ENCODE peak calls at places on chromosome 12, in ten cellular contexts. L is GM23338, O is HCT116, A is SK-N-SH, W is stomach, M is endothelial cell of umbilical vein, S is spleen, G is breast epithelium, C is prostate gland, B is suprapubic skin. R is an unnamed sample. For H3K4me1, the result is how much of the 10 kb centered on the place peaks cover.

GRCh38 chr12:6367065-6367968 is 8.0 kb downstream of the SCNN1A start:
- DNase-seq in L (no peak), O (no peak), A (peak), W (no peak), M (peak), S (peak), G (no peak), C (no peak), B (no peak), R (no peak)

GRCh38 chr12:132026796-132027500 is 77.2 kb downstream of the EP400 start:
- DNase-seq in L (no peak), O (no peak), A (no peak), W (no peak), M (no peak), S (no peak), G (no peak), C (no peak), B (no peak), R (no peak)

GRCh38 chr12:104347374-104348075 is 44.0 kb downstream of the EID3 start:
- DNase-seq in L (no peak), O (no peak), A (no peak), W (no peak), M (no peak), S (no peak), G (no peak), C (no peak), B (no peak), R (no peak)

GRCh38 chr12:13175499-13175898 is 21.0 kb upstream of the EMP1 start:
- DNase-seq in L (no peak), O (no peak), A (no peak), W (no peak), M (no peak), S (no peak), G (no peak), C (no peak), B (no peak), R (no peak)

GRCh38 chr12:104372048-104372720 is 68.6 kb downstream of the EID3 start:
- DNase-seq in L (no peak), O (no peak), A (no peak), W (no peak), M (no peak), S (peak), G (no peak), C (no peak), B (no peak), R (no peak)

GRCh38 chr12:116065561-116065960 is 211.9 kb downstream of the MED13L start:
- DNase-seq in L (no peak), O (no peak), A (no peak), W (no peak), M (no peak), S (no peak), G (no peak), C (no peak), B (no peak), R (no peak)

GRCh38 chr12:64567570-64567969 is 42.7 kb upstream of the RASSF3 start:
- DNase-seq in L (no peak), O (no peak), A (no peak), W (no peak), M (no peak), S (no peak), G (no peak), C (no peak), B (no peak), R (no peak)

GRCh38 chr12:41254546-41254945 is 66.4 kb downstream of the PDZRN4 start:
- DNase-seq in L (no peak), O (no peak), A (no peak), W (no peak), M (no peak), S (no peak), G (no peak), C (no peak), B (no peak), R (no peak)

GRCh38 chr12:50185975-50186663 is 18.9 kb upstream of the CERS5 start:
- DNase-seq in L (no peak), O (no peak), A (no peak), W (no peak), M (peak), S (no peak), G (no peak), C (peak), B (no peak), R (no peak)

GRCh38 chr12:67026847-67027246 is 242.3 kb upstream of the CAND1 start:
- DNase-seq in L (peak), O (no peak), A (no peak), W (no peak), M (no peak), S (no peak), G (no peak), C (no peak), B (no peak), R (no peak)

GRCh38 chr12:124419292-124420040 is 124.6 kb downstream of the RFLNA start:
- DNase-seq in L (no peak), O (no peak), A (no peak), W (no peak), M (no peak), S (no peak), G (no peak), C (no peak), B (no peak), R (no peak)

GRCh38 chr12:22101749-22102243 is 55.8 kb downstream of the CMAS start:
- DNase-seq in L (no peak), O (no peak), A (no peak), W (no peak), M (peak), S (no peak), G (no peak), C (no peak), B (no peak), R (no peak)

GRCh38 chr12:4282892-4283511 is 9.4 kb downstream of the CCND2 start:
- DNase-seq in L (peak), O (no peak), A (no peak), W (no peak), M (no peak), S (no peak), G (no peak), C (no peak), B (no peak), R (no peak)

GRCh38 chr12:66620026-66620425 is 58.9 kb downstream of the GRIP1 start:
- DNase-seq in L (no peak), O (no peak), A (no peak), W (no peak), M (peak), S (no peak), G (no peak), C (no peak), B (no peak), R (no peak)

GRCh38 chr12:12365931-12366431 is 9.1 kb downstream of the BORCS5 start:
- DNase-seq in L (no peak), O (no peak), A (peak), W (no peak), M (no peak), S (no peak), G (no peak), C (no peak), B (no peak), R (no peak)

GRCh38 chr12:19484738-19485137 is 45.4 kb downstream of the AEBP2 start:
- DNase-seq in L (no peak), O (no peak), A (no peak), W (no peak), M (no peak), S (no peak), G (no peak), C (no peak), B (no peak), R (no peak)

GRCh38 chr12:121241203-121241970 is 31.5 kb downstream of the P2RX4 start:
- DNase-seq in L (no peak), O (no peak), A (no peak), W (no peak), M (no peak), S (no peak), G (no peak), C (no peak), B (no peak), R (no peak)

GRCh38 chr12:42201061-42201460 is 37.0 kb downstream of the YAF2 start:
- DNase-seq in L (no peak), O (no peak), A (no peak), W (no peak), M (no peak), S (no peak), G (no peak), C (no peak), B (no peak), R (no peak)

GRCh38 chr12:122227341-122227740 is 1.5 kb upstream of the DIABLO start:
- DNase-seq in L (no peak), O (no peak), A (peak), W (no peak), M (no peak), S (peak), G (no peak), C (no peak), B (peak), R (no peak)

GRCh38 chr12:107429006-107429698 is 256.4 kb upstream of the PWP1 start:
- DNase-seq in L (no peak), O (no peak), A (no peak), W (peak), M (no peak), S (no peak), G (peak), C (peak), B (no peak), R (no peak)

GRCh38 chr12:97335093-97335492 is 127.5 kb upstream of the RMST start:
- DNase-seq in L (no peak), O (no peak), A (no peak), W (no peak), M (no peak), S (no peak), G (no peak), C (no peak), B (no peak), R (no peak)

GRCh38 chr12:108649668-108650067 is 16.0 kb upstream of the SELPLG start:
- DNase-seq in L (no peak), O (peak), A (no peak), W (no peak), M (peak), S (no peak), G (peak), C (no peak), B (no peak), R (no peak)

GRCh38 chr12:28543021-28543890 is 353.0 kb downstream of the CCDC91 start:
- DNase-seq in L (no peak), O (no peak), A (no peak), W (no peak), M (no peak), S (no peak), G (no peak), C (no peak), B (no peak), R (no peak)

GRCh38 chr12:15858348-15858747 is 23.8 kb upstream of the STRAP start:
- DNase-seq in L (peak), O (no peak), A (no peak), W (no peak), M (no peak), S (no peak), G (no peak), C (no peak), B (no peak), R (no peak)

GRCh38 chr12:15650399-15651128 is 138.6 kb downstream of the EPS8 start:
- DNase-seq in L (no peak), O (no peak), A (no peak), W (no peak), M (peak), S (no peak), G (no peak), C (no peak), B (no peak), R (no peak)

GRCh38 chr12:117444781-117445180 is 83.4 kb upstream of the NOS1 start:
- DNase-seq in L (no peak), O (no peak), A (no peak), W (no peak), M (no peak), S (no peak), G (no peak), C (no peak), B (no peak), R (no peak)

GRCh38 chr12:111467862-111468245 is 62.1 kb downstream of the SH2B3 start:
- DNase-seq in L (no peak), O (no peak), A (no peak), W (no peak), M (peak), S (no peak), G (no peak), C (no peak), B (no peak), R (no peak)

GRCh38 chr12:127625372-127625771 is 641.6 kb upstream of the TMEM132C start:
- DNase-seq in L (no peak), O (no peak), A (no peak), W (no peak), M (no peak), S (no peak), G (no peak), C (no peak), B (no peak), R (no peak)

GRCh38 chr12:6376079-6376941 is 947 bp upstream of the SCNN1A start:
- DNase-seq in L (peak), O (no peak), A (peak), W (peak), M (peak), S (peak), G (peak), C (peak), B (peak), R (peak)

GRCh38 chr12:121989266-121989950 is 32.3 kb upstream of the BCL7A start:
- DNase-seq in L (no peak), O (no peak), A (no peak), W (no peak), M (no peak), S (no peak), G (no peak), C (peak), B (no peak), R (no peak)

GRCh38 chr12:28218875-28219274 is 28.6 kb downstream of the CCDC91 start:
- DNase-seq in L (no peak), O (no peak), A (no peak), W (no peak), M (no peak), S (no peak), G (no peak), C (no peak), B (no peak), R (no peak)

GRCh38 chr12:5768171-5768879 is 176.7 kb downstream of the ANO2 start:
- DNase-seq in L (no peak), O (no peak), A (no peak), W (peak), M (peak), S (no peak), G (no peak), C (no peak), B (no peak), R (no peak)

GRCh38 chr12:111330800-111331752 is 37.8 kb downstream of the PHETA1 start:
- DNase-seq in L (peak), O (peak), A (no peak), W (no peak), M (peak), S (no peak), G (no peak), C (no peak), B (no peak), R (no peak)

GRCh38 chr12:54019924-54020586 is 8.2 kb upstream of the HOXC6 start:
- DNase-seq in L (no peak), O (no peak), A (no peak), W (no peak), M (no peak), S (no peak), G (no peak), C (no peak), B (no peak), R (no peak)

GRCh38 chr12:88391556-88391955 is 188.7 kb downstream of the KITLG start:
- DNase-seq in L (no peak), O (peak), A (peak), W (no peak), M (peak), S (no peak), G (no peak), C (no peak), B (no peak), R (no peak)

GRCh38 chr12:74043343-74043742 is 494.3 kb upstream of the ATXN7L3B start:
- DNase-seq in L (peak), O (peak), A (no peak), W (no peak), M (no peak), S (no peak), G (no peak), C (no peak), B (no peak), R (no peak)

GRCh38 chr12:29547151-29547561 is 49.7 kb upstream of the OVCH1 start:
- DNase-seq in L (peak), O (no peak), A (no peak), W (no peak), M (peak), S (no peak), G (no peak), C (no peak), B (no peak), R (no peak)

GRCh38 chr12:88445715-88446393 is 134.4 kb downstream of the KITLG start:
- DNase-seq in L (no peak), O (no peak), A (no peak), W (no peak), M (no peak), S (no peak), G (no peak), C (no peak), B (no peak), R (no peak)

GRCh38 chr12:109291531-109292341 is 17.3 kb downstream of the FOXN4 start:
- DNase-seq in L (peak), O (no peak), A (peak), W (peak), M (no peak), S (peak), G (peak), C (peak), B (no peak), R (no peak)

GRCh38 chr12:49059385-49060232 is 985 bp downstream of the KMT2D start:
- DNase-seq in L (peak), O (no peak), A (no peak), W (no peak), M (peak), S (peak), G (no peak), C (no peak), B (no peak), R (no peak)

DNA sequence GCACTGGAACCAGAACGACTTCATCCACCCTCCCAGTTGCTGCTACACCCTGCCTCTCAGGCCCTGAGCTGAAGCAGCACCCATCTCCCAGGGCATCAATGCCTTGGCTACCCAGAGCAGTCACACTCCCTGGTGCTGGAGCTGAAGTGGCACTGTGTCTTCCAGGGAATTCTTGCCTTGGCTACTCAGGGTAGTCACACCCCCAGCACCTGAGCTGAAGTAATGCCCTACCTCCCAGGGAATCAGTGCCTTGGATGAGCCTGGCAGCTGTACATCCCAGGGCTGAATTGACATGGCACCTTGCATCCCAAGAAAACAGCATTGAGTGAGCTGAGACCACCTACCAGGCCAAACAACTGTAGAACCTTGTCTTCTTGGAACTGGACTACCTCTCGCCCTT is 41.2 kb upstream of the TSPAN11 start:
- DNase-seq in L (no peak), O (no peak), A (no peak), W (no peak), M (no peak), S (no peak), G (no peak), C (no peak), B (no peak), R (peak)
- H3K4me1 ChIP-seq in L (under half), O (under half), A (under half), W (under half), M (under half), S (under half), G (under half), C (under half), B (under half), R (under half)

DNA sequence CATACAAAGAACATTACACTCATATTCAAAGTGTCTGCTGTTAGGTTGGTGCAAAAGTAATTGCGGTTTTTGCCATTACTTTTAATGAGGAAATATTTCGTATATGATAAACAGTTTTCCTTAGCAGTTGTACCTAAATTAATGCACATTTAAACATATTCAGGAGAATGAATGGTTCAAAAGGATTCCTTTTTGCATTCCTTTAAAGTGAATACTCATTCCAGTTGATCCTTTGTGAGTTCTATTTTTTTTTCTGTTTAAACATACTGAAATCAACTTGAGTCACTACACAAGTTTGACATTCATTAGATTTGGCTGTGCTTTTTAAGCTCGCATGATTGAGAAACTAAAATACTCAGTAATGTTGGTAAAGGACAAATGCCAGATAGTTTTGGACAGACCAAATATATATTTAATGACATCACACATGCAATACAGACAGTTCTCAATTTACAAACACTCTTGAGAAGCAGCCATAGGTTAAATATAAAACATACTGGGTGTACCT is 13.8 kb upstream of the SLC38A2 start:
- DNase-seq in L (no peak), O (no peak), A (no peak), W (no peak), M (peak), S (no peak), G (no peak), C (no peak), B (no peak), R (no peak)
- TF ChIP-seq POLR2AphosphoS5 in L (no peak), O (no peak), A (peak), W (no peak), M (no peak), S (no peak), G (no peak), C (peak), B (no peak), R (peak)

GRCh38 chr12:130281157-130281799 is 56.4 kb upstream of the PIWIL1 start:
- DNase-seq in L (peak), O (no peak), A (peak), W (no peak), M (no peak), S (no peak), G (no peak), C (no peak), B (no peak), R (peak)
- TF ChIP-seq CTCF in L (peak), O (no peak), A (no peak), W (no peak), M (peak), S (peak), G (no peak), C (no peak), B (peak), R (peak)

GRCh38 chr12:32457251-32458025 is 58.1 kb downstream of the FGD4 start:
- DNase-seq in L (no peak), O (no peak), A (no peak), W (no peak), M (peak), S (no peak), G (no peak), C (no peak), B (no peak), R (no peak)
- H3K4me1 ChIP-seq in L (under half), O (under half), A (under half), W (under half), M (half or more), S (under half), G (under half), C (under half), B (under half), R (under half)

DNA sequence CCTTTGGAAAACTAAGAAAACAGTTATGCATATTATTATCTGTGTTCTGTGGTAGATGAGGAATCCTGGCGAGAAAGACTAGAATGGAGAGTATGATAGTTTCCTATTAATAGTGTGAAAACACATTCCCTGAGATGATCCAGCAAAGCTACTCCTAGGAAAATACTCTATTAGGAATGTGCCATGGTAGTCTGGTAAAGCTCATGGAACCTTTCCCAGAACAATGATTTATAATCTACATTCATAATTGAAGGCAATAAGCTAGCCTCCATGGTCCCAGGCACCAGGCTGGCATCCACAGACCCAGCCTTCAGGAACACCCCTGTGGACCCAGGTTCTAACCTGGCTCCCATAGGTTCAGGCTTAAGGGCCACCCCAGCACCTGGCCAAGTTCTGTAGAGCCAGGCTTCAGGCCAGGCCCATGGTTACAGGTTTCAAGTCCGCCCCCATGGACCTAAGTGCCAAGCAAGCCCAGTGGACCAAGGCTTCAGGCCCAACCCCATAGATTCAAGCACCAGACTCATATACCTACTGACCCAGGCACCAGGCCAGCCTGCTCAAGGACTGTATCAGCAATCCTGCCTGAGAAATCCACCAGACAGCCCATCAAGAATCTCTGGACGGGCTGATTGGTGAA is 72.2 kb downstream of the ITPR2 start:
- DNase-seq in L (no peak), O (no peak), A (no peak), W (no peak), M (no peak), S (no peak), G (no peak), C (no peak), B (no peak), R (no peak)
- TF ChIP-seq POLR2AphosphoS5 in L (no peak), O (no peak), A (no peak), W (no peak), M (no peak), S (no peak), G (no peak), C (no peak), B (no peak), R (no peak)

R was measured in vagina.